ENCODE peak calls at places on chromosomes 5 and 9, in four cellular contexts. G is transverse colon, C is IMR-90, O is upper lobe of left lung. K is an unnamed sample.
A peak's percentile ranks its signal among the peaks of the same experiment; 100 is the strongest.

GRCh38 chr5:59036274-59036961 is 453.5 kb downstream of the RAB3C start:
- DNase-seq in O (no peak), G (peak; percentile 23), C (peak; percentile 99), K (peak; percentile 79)

GRCh38 chr5:410911-411517 is 32.0 kb upstream of the EXOC3 start:
- DNase-seq in O (no peak), C (peak; percentile 58), G (no peak), K (no peak)

GRCh38 chr5:159752622-159753275 is 163.5 kb upstream of the ADRA1B start:
- DNase-seq in G (no peak), C (no peak), O (no peak), K (no peak)

GRCh38 chr5:94830520-94830919 is 212.1 kb downstream of the SLF1 start:
- DNase-seq in G (no peak), C (no peak), O (no peak), K (no peak)

GRCh38 chr5:54669845-54670635 is 152.5 kb downstream of the SNX18 start:
- DNase-seq in C (peak; percentile 48), O (no peak), G (no peak), K (no peak)

GRCh38 chr5:142938201-142938600 is 168.0 kb downstream of the ARHGAP26 start:
- DNase-seq in G (no peak), O (no peak), C (no peak), K (no peak)

GRCh38 chr5:38556115-38556598 is 289 bp downstream of the LIFR start:
- DNase-seq in O (no peak), G (no peak), C (no peak), K (peak; percentile 34)

GRCh38 chr5:78920604-78921003 is 64.5 kb downstream of the ARSB start:
- DNase-seq in O (no peak), C (peak; percentile 71), G (no peak), K (no peak)

GRCh38 chr5:58887721-58888409 is 305.0 kb downstream of the RAB3C start:
- DNase-seq in G (no peak), C (peak; percentile 11), O (no peak), K (peak; percentile 15)

GRCh38 chr9:133632806-133633680 is 3.1 kb upstream of the DBH start:
- DNase-seq in O (no peak), G (no peak), C (no peak), K (no peak)

GRCh38 chr9:128936171-128936865 is 11.1 kb downstream of the DOLK start:
- DNase-seq in O (no peak), G (no peak), C (no peak), K (no peak)

GRCh38 chr9:93677641-93678136 is 101.3 kb downstream of the PHF2 start:
- DNase-seq in C (no peak), G (no peak), O (no peak), K (no peak)

GRCh38 chr9:72972636-72973035 is 19.8 kb upstream of the ALDH1A1 start:
- DNase-seq in C (no peak), O (no peak), G (no peak), K (no peak)

GRCh38 chr9:86369810-86370209 is 15.6 kb upstream of the TUT7 start:
- DNase-seq in C (no peak), G (no peak), O (no peak), K (no peak)

GRCh38 chr9:28197653-28198052 is 624.4 kb upstream of the C9orf72 start:
- DNase-seq in O (no peak), G (no peak), C (no peak), K (no peak)

GRCh38 chr9:68979538-68980314 is 34.2 kb downstream of the PRKACG start:
- DNase-seq in C (no peak), O (no peak), G (peak; percentile 26), K (no peak)

GRCh38 chr5:76332620-76333170 is 70.4 kb upstream of the IQGAP2 start:
- DNase-seq in C (no peak), O (no peak), G (no peak), K (no peak)

GRCh38 chr5:96706433-96707111 is 44.4 kb downstream of the CAST start:
- DNase-seq in C (no peak), O (no peak), G (no peak), K (peak; percentile 75)

GRCh38 chr5:96703985-96704384 is 41.8 kb downstream of the CAST start:
- DNase-seq in O (no peak), G (no peak), C (peak; percentile 77), K (no peak)

GRCh38 chr5:96699186-96699820 is 37.1 kb downstream of the CAST start:
- DNase-seq in C (peak; percentile 49), G (no peak), O (no peak), K (no peak)

GRCh38 chr5:96703384-96703910 is 41.3 kb downstream of the CAST start:
- DNase-seq in O (no peak), C (no peak), G (peak; percentile 85), K (no peak)

DNA sequence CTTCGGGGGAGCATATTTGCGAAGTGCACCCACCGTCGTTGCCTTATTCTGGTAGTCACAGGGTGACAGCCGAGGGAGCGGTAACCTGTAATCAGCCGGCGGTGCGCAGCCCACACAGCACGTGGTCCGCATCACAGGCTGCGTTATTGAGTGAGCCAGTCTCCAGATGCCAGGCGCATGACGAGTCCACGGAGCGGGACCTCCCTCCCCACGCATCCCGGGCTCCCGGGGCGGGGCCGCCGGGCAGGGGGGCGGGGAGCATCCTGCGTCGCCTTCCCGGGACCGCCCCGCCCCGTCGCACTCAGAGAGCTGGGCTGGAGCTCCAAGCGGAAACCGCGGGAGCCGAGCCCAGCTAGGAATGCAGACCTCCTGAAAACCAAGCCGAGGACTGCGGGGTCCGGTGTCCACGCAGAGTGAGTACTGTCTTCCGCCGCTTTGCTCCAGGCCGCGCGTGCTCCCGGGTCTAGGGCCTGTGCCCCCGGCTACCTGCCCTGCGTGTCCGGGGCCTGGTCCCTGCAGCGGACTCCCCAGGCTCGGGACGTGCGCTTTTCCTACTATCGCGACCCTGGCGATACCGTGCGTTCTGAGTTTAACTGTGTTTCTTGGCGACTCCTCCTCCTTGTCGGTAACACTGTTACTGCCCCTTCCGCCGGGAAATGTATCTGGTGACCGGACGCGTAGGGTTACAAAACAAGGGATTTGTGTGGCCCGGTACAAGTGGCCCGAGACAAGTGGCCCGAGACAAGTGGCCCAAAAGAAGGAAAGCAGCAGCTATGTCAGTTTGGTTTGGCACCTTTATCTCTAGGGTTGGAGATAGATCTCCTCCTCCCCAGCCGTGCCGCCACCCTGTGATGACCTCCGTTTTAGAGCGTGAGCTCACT is 40.6 kb downstream of the CAST start:
- DNase-seq in C (peak; percentile 97), O (peak; percentile 98), G (peak; percentile 94), K (peak; percentile 97)
- TF ChIP-seq POLR2A in C (peak; percentile 92), O (no peak), G (peak; percentile 87), K (peak; percentile 90)

GRCh38 chr5:56858777-56859442 is 43.6 kb downstream of the MAP3K1 start:
- DNase-seq in G (no peak), C (no peak), O (no peak), K (no peak)

GRCh38 chr5:56853710-56854109 is 38.4 kb downstream of the MAP3K1 start:
- DNase-seq in O (no peak), G (no peak), C (no peak), K (no peak)

GRCh38 chr5:56852228-56853000 is 37.1 kb downstream of the MAP3K1 start:
- DNase-seq in C (peak; percentile 65), O (no peak), G (no peak), K (no peak)

GRCh38 chr5:56854920-56855319 is 39.6 kb downstream of the MAP3K1 start:
- DNase-seq in C (no peak), O (no peak), G (no peak), K (no peak)

DNA sequence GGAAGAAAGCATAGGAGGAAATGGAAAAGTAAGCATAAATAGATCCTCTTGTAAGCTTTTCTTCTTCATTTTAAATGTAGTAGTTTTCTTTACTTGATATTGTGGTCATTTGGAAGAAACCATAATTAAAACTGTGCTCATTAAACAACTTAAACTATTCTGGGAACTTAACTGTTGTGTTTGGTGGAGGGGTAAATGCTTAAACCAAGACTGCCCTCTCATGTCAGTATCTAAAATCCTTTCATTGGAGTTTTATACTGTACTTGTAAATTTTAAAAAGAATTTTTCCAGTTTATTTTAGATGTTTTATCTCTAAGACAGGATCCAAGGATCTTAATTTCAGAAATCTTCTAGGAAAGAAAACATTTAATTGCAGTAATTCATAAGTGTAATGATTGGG is 41.4 kb downstream of the MAP3K1 start:
- DNase-seq in O (no peak), G (no peak), C (no peak), K (no peak)
- TF ChIP-seq CTCF in O (no peak), G (no peak), C (peak; percentile 15), K (no peak)

DNA sequence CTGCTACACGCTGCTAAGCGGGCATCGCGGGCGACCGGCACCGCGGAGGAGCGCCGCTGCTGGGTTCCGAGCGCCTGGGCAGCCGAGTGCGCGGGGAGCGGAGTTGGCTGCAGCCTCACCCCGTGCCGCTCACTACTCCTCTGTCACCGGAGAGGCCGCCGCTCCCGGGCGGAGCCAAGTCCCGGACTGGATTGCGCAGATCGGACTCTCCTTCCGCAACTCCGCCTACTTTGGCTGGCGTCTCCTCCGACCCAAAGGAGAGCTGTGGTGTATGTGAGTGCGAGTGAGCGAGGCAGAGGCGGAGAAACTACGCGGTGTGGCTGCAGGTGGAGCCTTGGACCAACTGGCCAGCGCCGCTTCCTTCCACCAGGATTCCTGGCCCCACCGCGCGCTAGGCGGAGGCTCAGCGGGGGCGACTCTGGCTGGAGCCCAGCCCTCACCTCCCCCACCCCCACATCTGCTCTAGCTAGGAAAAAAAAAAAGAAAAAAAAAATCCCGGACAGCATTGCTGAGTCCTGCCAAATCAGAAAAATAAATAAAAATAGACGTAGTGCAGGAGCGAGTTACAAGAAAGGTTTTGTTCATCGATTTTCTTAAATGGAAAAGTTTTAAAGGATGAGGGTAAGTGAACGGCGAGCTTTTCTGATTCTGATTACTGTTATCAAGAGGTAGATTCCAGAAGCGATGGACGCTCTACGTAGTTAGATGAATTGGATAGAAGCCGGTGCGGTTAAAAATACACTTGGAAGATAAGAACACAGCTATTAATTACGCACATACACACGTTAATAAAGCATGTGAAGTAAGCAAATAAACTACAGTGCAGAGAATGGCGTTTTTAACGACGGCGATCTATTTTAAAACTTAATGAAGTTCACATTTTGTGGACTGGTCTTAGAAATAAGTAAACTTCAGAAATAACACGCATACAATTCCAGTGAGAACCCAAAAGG is at the start of gene SEMA6A:
- DNase-seq in O (peak; percentile 94), G (peak; percentile 96), C (peak; percentile 75), K (peak; percentile 78)
- TF ChIP-seq POLR2A in O (no peak), G (peak; percentile 85), C (no peak), K (peak; percentile 44)

GRCh38 chr9:35834260-35835215 is 5.5 kb downstream of the TMEM8B start:
- DNase-seq in O (no peak), C (no peak), G (no peak), K (no peak)
- TF ChIP-seq CTCF in O (no peak), C (no peak), G (no peak), K (no peak)

GRCh38 chr9:130991227-130992058 is 17.5 kb upstream of the LAMC3 start:
- DNase-seq in O (peak; percentile 39), G (no peak), C (no peak), K (no peak)
- TF ChIP-seq POLR2A in O (no peak), G (no peak), C (no peak), K (no peak)